ENCODE peak calls at places on chromosomes 6 and 20, in ten cellular contexts. L is HepG2, Z is adipocyte, A is HCT116, T is stomach, D is IMR-90, S is upper lobe of left lung, Y is pancreas, U is kidney, O is Peyer's patch. B is an unnamed sample. For H3K4me1, the result is how much of the 10 kb centered on the place peaks cover.

GRCh38 chr6:100573169-100573568 is 108.4 kb upstream of the SIM1 start:
- DNase-seq in T (no peak), L (peak), O (no peak), S (no peak), A (peak), U (no peak), Y (no peak), Z (peak), D (peak), B (no peak)

GRCh38 chr6:163346529-163346961 is 68.0 kb upstream of the QKI start:
- DNase-seq in A (no peak), T (no peak), Z (no peak), U (no peak), D (no peak), Y (no peak), S (no peak), L (no peak), O (no peak), B (peak)

GRCh38 chr20:13166006-13166405 is 55.1 kb upstream of the ISM1 start:
- DNase-seq in L (no peak), S (no peak), O (no peak), Y (no peak), D (no peak), U (no peak), A (no peak), T (no peak), Z (no peak), B (no peak)

GRCh38 chr20:44035924-44036323 is 121.3 kb downstream of the TOX2 start:
- DNase-seq in T (peak), O (no peak), A (no peak), L (no peak), S (no peak), U (no peak), Y (no peak), Z (no peak), D (no peak), B (no peak)

GRCh38 chr6:70956451-70957283 is at the start of gene B3GAT2:
- DNase-seq in L (no peak), D (peak), U (peak), S (peak), Y (peak), Z (peak), O (no peak), T (no peak), A (no peak), B (peak)

GRCh38 chr6:166478782-166479592 is 96.2 kb upstream of the MPC1 start:
- DNase-seq in T (no peak), S (no peak), L (no peak), U (peak), Y (peak), D (no peak), A (no peak), Z (no peak), O (no peak), B (no peak)

GRCh38 chr6:30443657-30444450 is 45.5 kb upstream of the HLA-E start:
- DNase-seq in L (no peak), O (no peak), D (peak), S (no peak), Y (no peak), Z (peak), U (no peak), A (no peak), T (no peak), B (no peak)

GRCh38 chr20:32761831-32762753 is at the start of gene DNMT3B:
- DNase-seq in U (peak), S (peak), O (peak), T (peak), Y (peak), Z (peak), D (peak), L (peak), A (peak), B (peak)

GRCh38 chr6:31875852-31876251 is 2.9 kb downstream of the SLC44A4 start:
- DNase-seq in Y (no peak), L (no peak), Z (no peak), T (no peak), A (no peak), D (no peak), U (no peak), O (no peak), S (no peak), B (no peak)

GRCh38 chr20:29296256-29297230 is 1960.9 kb upstream of the DEFB115 start:
- DNase-seq in U (no peak), A (no peak), T (no peak), S (no peak), D (no peak), Y (peak), Z (no peak), L (no peak), O (no peak), B (no peak)

GRCh38 chr6:118571121-118571520 is 23.0 kb downstream of the PLN start:
- DNase-seq in Z (no peak), U (no peak), T (no peak), L (no peak), Y (no peak), S (no peak), O (no peak), D (no peak), A (no peak), B (no peak)

GRCh38 chr6:155327326-155328073 is 13.2 kb upstream of the TFB1M start:
- DNase-seq in O (peak), L (peak), A (peak), U (no peak), Z (peak), S (peak), D (peak), Y (no peak), T (peak), B (peak)

GRCh38 chr6:35300848-35301247 is 3.2 kb downstream of the DEF6 start:
- DNase-seq in Y (no peak), L (no peak), D (no peak), T (no peak), U (no peak), A (no peak), O (peak), S (peak), Z (no peak), B (no peak)

GRCh38 chr6:100229512-100229911 is 235.2 kb downstream of the SIM1 start:
- DNase-seq in T (no peak), S (peak), L (no peak), A (no peak), Z (no peak), O (no peak), U (no peak), Y (no peak), D (no peak), B (no peak)

GRCh38 chr6:146419576-146419975 is 124.1 kb upstream of the RAB32 start:
- DNase-seq in S (no peak), T (no peak), L (no peak), Z (no peak), D (no peak), A (no peak), Y (no peak), O (no peak), U (no peak), B (no peak)

GRCh38 chr6:126657556-126658129 is 317.7 kb downstream of the CENPW start:
- DNase-seq in U (no peak), D (peak), T (no peak), S (no peak), Y (no peak), Z (peak), A (peak), O (no peak), L (peak), B (no peak)

GRCh38 chr6:170035896-170036295 is 255.0 kb downstream of the DLL1 start:
- DNase-seq in A (no peak), Z (no peak), L (no peak), O (no peak), Y (no peak), T (peak), D (no peak), U (peak), S (peak), B (peak)

GRCh38 chr6:43090557-43090952 is 14.4 kb downstream of the PTK7 start:
- DNase-seq in T (no peak), O (no peak), U (no peak), L (no peak), Y (no peak), A (no peak), Z (peak), D (peak), S (no peak), B (no peak)

GRCh38 chr20:46975976-46976375 is 81.3 kb downstream of the EYA2 start:
- DNase-seq in S (no peak), L (no peak), U (no peak), Y (no peak), D (no peak), T (no peak), Z (no peak), A (no peak), O (no peak), B (no peak)

GRCh38 chr6:112245511-112246203 is 8.7 kb downstream of the LAMA4 start:
- DNase-seq in D (peak), U (no peak), L (no peak), T (no peak), S (no peak), Y (no peak), Z (peak), A (no peak), O (no peak), B (no peak)

GRCh38 chr6:11368760-11369159 is 136.3 kb upstream of the NEDD9 start:
- DNase-seq in L (no peak), D (no peak), U (no peak), Y (no peak), S (no peak), A (no peak), O (no peak), T (no peak), Z (no peak), B (no peak)
- H3K4me1 ChIP-seq in L (half or more), D (under half), U (under half), Y (under half), S (under half), A (under half), O (under half), T (under half), Z (under half), B (under half)

GRCh38 chr6:72290620-72291019 is 331.2 kb upstream of the KCNQ5 start:
- DNase-seq in T (no peak), Z (no peak), S (no peak), O (no peak), D (no peak), A (no peak), U (no peak), L (no peak), Y (peak), B (no peak)
- H3K4me1 ChIP-seq in T (under half), Z (under half), S (under half), O (under half), D (under half), A (under half), U (under half), L (under half), Y (under half), B (under half)

GRCh38 chr6:56663344-56663743 is 20.7 kb upstream of the DST start:
- DNase-seq in L (no peak), Z (no peak), S (no peak), O (no peak), D (no peak), Y (no peak), A (no peak), T (no peak), U (no peak), B (no peak)
- H3K4me1 ChIP-seq in L (under half), Z (under half), S (under half), O (under half), D (under half), Y (under half), A (under half), T (under half), U (under half), B (under half)

DNA sequence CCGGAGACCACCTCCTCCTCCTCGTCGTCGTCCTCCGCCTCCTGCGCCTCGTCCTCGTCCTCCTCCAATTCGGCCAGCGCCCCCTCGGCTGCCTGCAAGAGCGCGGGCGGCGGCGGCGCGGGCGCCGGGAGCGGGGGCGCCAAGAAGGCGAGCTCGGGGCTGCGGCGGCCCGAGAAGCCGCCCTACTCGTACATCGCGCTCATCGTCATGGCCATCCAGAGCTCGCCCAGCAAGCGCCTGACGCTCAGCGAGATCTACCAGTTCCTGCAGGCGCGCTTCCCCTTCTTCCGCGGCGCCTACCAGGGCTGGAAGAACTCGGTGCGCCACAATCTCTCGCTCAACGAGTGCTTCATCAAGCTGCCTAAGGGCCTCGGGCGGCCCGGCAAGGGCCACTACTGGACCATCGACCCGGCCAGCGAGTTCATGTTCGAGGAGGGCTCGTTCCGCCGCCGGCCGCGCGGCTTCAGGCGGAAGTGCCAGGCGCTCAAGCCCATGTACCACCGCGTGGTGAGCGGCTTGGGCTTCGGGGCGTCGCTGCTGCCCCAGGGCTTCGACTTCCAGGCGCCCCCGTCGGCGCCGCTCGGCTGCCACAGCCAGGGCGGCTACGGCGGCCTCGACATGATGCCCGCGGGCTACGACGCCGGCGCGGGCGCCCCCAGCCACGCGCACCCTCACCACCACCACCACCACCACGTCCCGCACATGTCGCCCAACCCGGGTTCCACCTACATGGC is 862 bp downstream of the FOXF2 start:
- DNase-seq in Y (no peak), L (no peak), Z (peak), T (no peak), U (peak), A (no peak), D (peak), O (no peak), S (no peak), B (peak)
- H3K4me1 ChIP-seq in Y (under half), L (under half), Z (under half), T (half or more), U (under half), A (under half), D (under half), O (under half), S (under half), B (under half)

GRCh38 chr20:57372157-57372556 is 19.0 kb upstream of the RBM38 start:
- DNase-seq in A (no peak), O (no peak), Z (no peak), S (no peak), U (peak), T (no peak), Y (no peak), L (no peak), D (no peak), B (no peak)

GRCh38 chr20:57374931-57375651 is 16.1 kb upstream of the RBM38 start:
- DNase-seq in D (no peak), Y (no peak), A (no peak), L (no peak), Z (no peak), T (no peak), U (peak), S (peak), O (no peak), B (peak)

GRCh38 chr20:57375652-57376230 is 15.5 kb upstream of the RBM38 start:
- DNase-seq in L (no peak), U (peak), T (no peak), Z (no peak), O (no peak), D (no peak), S (no peak), A (no peak), Y (no peak), B (no peak)

GRCh38 chr20:57372581-57373350 is 18.4 kb upstream of the RBM38 start:
- DNase-seq in T (no peak), Y (no peak), O (no peak), Z (no peak), A (no peak), S (no peak), U (peak), D (no peak), L (no peak), B (no peak)

GRCh38 chr20:57374343-57374930 is 16.8 kb upstream of the RBM38 start:
- DNase-seq in Z (no peak), Y (no peak), U (peak), D (no peak), L (no peak), S (no peak), O (no peak), A (no peak), T (no peak), B (no peak)
- H3K4me1 ChIP-seq in Z (under half), Y (under half), U (under half), D (under half), L (under half), S (under half), O (under half), A (under half), T (under half), B (under half)

DNA sequence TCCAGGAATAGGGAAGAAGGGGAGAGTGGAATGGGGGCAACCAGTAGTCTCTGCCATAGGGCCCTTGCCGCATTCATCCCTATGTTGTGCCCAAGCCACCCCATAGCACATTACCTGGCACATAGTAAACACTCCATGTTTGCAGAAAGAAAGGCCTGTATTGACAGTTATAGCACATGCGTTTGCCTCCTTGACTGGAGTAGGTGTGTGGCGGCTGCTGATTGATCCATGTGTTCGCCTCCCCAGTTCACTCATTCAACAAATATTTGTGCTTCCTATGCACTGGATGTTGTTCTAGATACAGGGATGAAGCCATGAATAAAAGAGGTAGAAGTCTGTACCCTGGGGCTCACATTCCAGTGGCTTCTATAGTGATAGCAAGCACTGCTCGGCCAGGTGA is 19.8 kb upstream of the CCDC167 start:
- DNase-seq in U (no peak), Z (no peak), D (no peak), O (no peak), Y (no peak), L (peak), T (no peak), A (no peak), S (no peak), B (no peak)
- H3K4me1 ChIP-seq in U (under half), Z (under half), D (under half), O (under half), Y (under half), L (under half), T (under half), A (under half), S (under half), B (under half)

GRCh38 chr20:57695012-57695411 is 14.8 kb downstream of the PMEPA1 start:
- DNase-seq in S (peak), U (peak), D (no peak), L (no peak), Y (peak), O (no peak), T (peak), A (peak), Z (no peak), B (no peak)

GRCh38 chr20:57693002-57693582 is 16.7 kb downstream of the PMEPA1 start:
- DNase-seq in U (peak), D (no peak), T (peak), Y (no peak), O (peak), S (peak), A (peak), Z (no peak), L (no peak), B (no peak)

GRCh38 chr20:57692393-57692792 is 17.4 kb downstream of the PMEPA1 start:
- DNase-seq in T (no peak), L (no peak), Y (no peak), U (no peak), D (no peak), Z (no peak), O (no peak), A (no peak), S (no peak), B (no peak)

GRCh38 chr20:57694481-57694880 is 15.3 kb downstream of the PMEPA1 start:
- DNase-seq in L (no peak), A (no peak), S (no peak), D (no peak), O (no peak), T (no peak), U (no peak), Y (no peak), Z (no peak), B (no peak)

DNA sequence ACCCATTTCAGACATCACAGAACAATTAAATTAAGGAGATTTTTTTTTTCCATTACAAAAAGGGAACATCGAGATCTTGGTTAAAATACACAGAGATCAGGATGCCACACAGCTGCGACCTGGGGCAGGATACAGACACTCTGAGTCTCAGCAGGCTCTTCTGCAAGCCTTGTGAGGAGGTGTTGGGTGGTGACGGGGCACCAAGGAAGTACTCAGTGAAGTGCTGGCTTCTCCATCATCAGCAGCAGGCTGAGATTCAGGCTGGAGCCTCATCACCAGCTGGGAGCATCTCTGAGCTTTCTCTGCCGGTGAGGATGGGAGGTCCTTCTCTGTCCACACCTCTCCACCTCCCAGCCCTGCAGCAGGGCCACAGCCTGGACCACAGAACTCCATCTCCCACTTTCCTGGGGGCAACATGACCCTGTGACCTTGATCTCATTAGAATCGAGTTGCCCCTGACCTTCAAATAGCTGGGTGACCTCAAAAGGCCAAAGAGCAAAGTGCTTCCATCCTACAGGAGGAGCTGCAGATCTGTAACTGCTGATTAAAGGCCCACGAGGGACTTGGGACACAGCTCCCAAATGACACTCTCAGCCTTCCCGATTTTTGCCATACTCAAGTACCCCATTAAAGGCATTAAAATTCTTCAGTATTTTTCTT is 16.0 kb downstream of the PMEPA1 start:
- DNase-seq in L (no peak), T (no peak), A (no peak), Y (no peak), D (no peak), Z (no peak), O (no peak), U (no peak), S (no peak), B (no peak)
- H3K4me1 ChIP-seq in L (under half), T (half or more), A (half or more), Y (under half), D (under half), Z (under half), O (under half), U (under half), S (under half), B (under half)

DNA sequence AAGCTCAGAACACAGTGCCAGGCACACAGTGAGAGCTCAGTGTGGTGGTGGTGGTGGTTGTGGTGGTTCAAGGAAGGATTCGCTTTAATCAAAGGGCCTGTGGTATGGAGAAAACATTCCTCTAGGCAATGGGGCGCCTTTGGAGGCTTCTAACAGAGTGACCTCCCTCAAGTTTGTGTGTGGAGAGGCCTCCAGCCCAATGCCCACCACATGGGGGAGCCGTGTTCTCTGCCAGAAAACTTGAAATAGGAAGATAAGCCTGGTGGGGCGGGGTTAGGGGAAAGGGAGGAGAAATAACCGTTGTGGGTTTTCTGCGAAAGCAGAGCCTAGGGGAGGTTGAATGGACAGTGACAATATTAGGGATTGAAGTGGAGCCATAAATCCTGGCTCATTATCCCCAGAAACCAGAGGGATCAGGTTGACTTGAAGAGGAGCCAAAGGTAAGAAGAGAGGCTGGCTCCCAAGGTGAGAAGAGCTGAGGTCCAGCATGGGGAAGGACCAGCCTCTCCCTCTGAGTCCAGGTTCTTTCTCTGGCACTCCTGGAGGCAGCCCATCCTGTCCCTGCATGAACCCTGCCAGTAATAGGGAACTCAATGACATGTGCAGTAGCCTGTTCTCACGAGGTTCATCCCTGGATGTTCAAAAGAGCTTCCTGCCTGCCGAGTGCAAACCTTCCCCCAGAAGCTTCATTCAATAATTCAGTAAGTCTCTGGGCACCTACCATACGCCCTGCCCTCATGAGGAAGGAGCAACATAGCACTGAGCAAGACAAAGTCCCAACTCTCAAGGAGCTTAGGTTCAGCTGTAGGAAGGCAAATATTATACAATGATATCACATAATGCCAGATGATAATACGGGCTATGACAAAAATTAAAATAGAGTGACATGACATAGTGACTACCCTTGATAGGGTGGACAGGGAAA is 51.4 kb downstream of the TGM2 start:
- DNase-seq in A (peak), T (no peak), U (no peak), S (peak), Y (no peak), L (peak), D (no peak), O (peak), Z (no peak), B (no peak)
- H3K4me1 ChIP-seq in A (under half), T (under half), U (under half), S (under half), Y (under half), L (half or more), D (under half), O (under half), Z (under half), B (under half)